ENCODE peak calls at places on chromosomes 16 and 17, in four cellular contexts. Y is tibial nerve; J is CD8-positive, alpha-beta T cell; L is cardiac muscle cell. N is an unnamed sample.

GRCh38 chr17:78185981-78186688 is 717 bp downstream of the TK1 start:
- DNase-seq in Y (no peak), J (no peak), L (no peak), N (peak)

GRCh38 chr16:59991171-59991570 is 1257.1 kb upstream of the GOT2 start:
- DNase-seq in Y (no peak), J (no peak), L (no peak), N (no peak)

GRCh38 chr16:4313563-4314531 is 2.0 kb upstream of the GLIS2 start:
- DNase-seq in Y (no peak), J (no peak), L (peak), N (peak)

GRCh38 chr17:79340286-79340685 is 265.7 kb downstream of the ENGASE start:
- DNase-seq in Y (no peak), J (no peak), L (no peak), N (no peak)

GRCh38 chr17:82272495-82273326 is 789 bp downstream of the CSNK1D start:
- DNase-seq in Y (no peak), J (peak), L (no peak), N (peak)

GRCh38 chr16:53235851-53236250 is 181.1 kb downstream of the CHD9 start:
- DNase-seq in Y (no peak), J (no peak), L (no peak), N (no peak)

GRCh38 chr16:67803894-67804293 is 2.5 kb downstream of the RANBP10 start:
- DNase-seq in Y (no peak), J (no peak), L (no peak), N (no peak)

GRCh38 chr16:68592466-68593337 is 52.4 kb upstream of the CDH3 start:
- DNase-seq in Y (no peak), J (no peak), L (peak), N (peak)

GRCh38 chr16:2149630-2150417 is 1.4 kb downstream of the RAB26 start:
- DNase-seq in Y (no peak), J (no peak), L (no peak), N (no peak)

GRCh38 chr17:75652934-75653549 is 13.9 kb downstream of the RECQL5 start:
- DNase-seq in Y (no peak), J (peak), L (peak), N (no peak)

GRCh38 chr17:50056217-50056960 is 479 bp downstream of the ITGA3 start:
- DNase-seq in Y (no peak), J (peak), L (peak), N (peak)
- H3K27ac ChIP-seq in Y (peak), J (no peak), L (peak), N (peak)

GRCh38 chr16:58515871-58516767 is 802 bp downstream of the SETD6 start:
- DNase-seq in Y (no peak), J (peak), L (peak), N (peak)
- H3K4me3 ChIP-seq in Y (peak), J (peak), L (peak), N (peak)

GRCh38 chr16:29860218-29860617 is 2.8 kb downstream of the CDIPT start:
- DNase-seq in Y (no peak), J (no peak), L (no peak), N (no peak)

GRCh38 chr16:29862383-29862883 is 593 bp downstream of the CDIPT start:
- DNase-seq in Y (no peak), J (no peak), L (peak), N (peak)

GRCh38 chr16:29863669-29863984 is 601 bp upstream of the CDIPT start:
- DNase-seq in Y (no peak), J (no peak), L (no peak), N (no peak)

GRCh38 chr16:29862884-29863668 is at the start of gene CDIPT:
- DNase-seq in Y (peak), J (peak), L (peak), N (peak)

GRCh38 chr16:29864205-29864604 is 1.2 kb upstream of the CDIPT start:
- DNase-seq in Y (no peak), J (no peak), L (no peak), N (no peak)
- H3K27ac ChIP-seq in Y (no peak), J (no peak), L (no peak), N (no peak)

DNA sequence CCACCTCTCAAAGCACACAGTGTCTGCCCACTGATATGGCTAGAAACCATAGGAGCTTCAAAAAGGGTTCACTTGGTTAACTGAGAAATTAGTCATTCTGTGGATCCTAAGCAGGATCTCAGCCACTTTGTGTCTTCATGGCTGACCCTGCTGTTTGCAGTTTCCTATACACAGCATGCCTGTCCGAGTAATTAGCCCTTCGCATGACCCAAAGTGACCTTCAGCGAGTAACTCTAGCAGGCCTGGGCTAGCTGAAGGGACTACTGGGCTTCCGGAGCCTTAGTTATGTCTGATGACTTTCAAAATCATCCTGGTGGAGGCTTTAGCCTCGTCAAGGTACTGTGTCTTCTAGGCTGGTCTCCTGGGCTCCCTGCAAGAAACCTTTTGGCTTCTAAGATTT is 28.9 kb upstream of the FBXW10B start:
- DNase-seq in Y (no peak), J (no peak), L (no peak), N (no peak)
- H3K4me3 ChIP-seq in Y (no peak), J (no peak), L (no peak), N (no peak)

GRCh38 chr17:63451150-63451549 is 5.0 kb upstream of the CYB561 start:
- DNase-seq in Y (no peak), J (no peak), L (no peak), N (no peak)

GRCh38 chr17:63450551-63450950 is 4.4 kb upstream of the CYB561 start:
- DNase-seq in Y (no peak), J (peak), L (no peak), N (no peak)

GRCh38 chr17:63454915-63455314 is 8.8 kb upstream of the CYB561 start:
- DNase-seq in Y (no peak), J (no peak), L (no peak), N (no peak)

GRCh38 chr17:63452979-63453551 is 7.0 kb upstream of the CYB561 start:
- DNase-seq in Y (no peak), J (no peak), L (no peak), N (peak)

DNA sequence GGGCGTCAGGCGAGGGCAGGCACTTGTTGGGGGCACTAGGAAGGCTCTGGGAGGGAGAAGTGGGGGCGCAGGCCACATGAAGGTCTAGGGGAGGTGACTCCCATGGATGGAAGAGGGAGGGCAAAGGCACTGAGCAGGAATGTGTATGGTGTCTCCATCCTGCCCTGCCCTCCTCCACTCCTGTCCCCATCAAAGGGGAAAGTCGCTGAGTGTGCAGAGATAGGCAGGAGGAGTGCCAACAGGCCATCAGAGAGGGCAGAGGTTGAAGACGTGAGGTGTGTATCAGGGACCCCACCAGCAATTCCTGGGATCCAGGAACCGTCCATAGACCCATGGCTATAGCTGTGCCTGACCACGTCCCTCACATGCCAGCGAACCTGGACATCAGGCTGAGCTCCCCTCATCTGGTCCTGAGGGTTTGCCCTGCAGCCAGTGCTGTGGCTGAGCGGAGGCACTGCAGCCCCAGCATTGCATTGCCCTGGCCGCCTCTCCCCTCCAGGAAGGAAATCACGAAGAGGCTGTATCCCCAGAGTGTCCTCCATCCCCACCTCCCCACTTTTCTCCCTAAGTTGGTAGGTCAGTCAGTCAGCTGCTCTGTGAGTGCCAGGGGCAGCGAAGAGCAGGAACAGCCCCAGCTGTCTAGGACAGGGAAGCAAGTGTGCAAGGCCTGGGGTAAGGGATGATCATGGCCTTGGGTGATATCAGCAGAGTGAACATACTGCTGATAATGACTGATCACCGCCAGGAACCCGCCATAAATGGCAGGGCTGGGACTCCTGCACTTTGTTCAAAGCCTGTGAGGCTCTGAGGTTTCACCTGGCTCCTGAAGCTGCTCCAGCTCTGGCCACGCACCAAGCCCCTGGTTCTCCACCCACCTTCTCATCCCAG is 6.2 kb upstream of the CYB561 start:
- DNase-seq in Y (no peak), J (no peak), L (no peak), N (peak)
- H3K27ac ChIP-seq in Y (no peak), J (no peak), L (no peak), N (peak)

DNA sequence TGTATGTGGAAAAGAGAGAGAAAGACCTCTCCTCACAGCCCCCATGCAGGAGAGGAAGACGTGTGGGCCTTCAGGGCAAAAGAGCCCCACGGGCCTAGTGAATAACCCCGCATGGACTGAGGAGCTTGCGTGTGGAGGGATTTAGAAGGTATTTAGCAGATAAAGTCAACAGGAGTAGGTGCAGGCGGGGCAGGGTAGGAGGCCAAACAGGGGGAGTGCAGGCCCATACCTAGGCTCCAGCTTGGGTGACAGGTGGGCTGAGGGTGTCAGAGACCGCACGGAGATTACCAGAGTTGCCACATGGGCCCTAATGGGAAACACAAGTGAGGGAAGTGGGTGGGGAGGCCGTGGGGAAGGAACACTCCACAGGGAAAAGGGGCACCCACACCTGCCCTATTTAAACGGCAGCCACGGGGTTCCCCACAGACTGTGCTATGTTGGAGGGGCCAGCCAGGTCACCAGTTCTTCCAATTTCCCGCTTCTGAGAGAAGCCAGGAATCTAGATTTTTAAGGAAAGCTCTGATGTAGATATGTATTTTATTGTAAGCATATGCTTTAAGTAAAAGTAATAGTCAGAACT is 8.2 kb upstream of the CNGB1 start:
- DNase-seq in Y (no peak), J (no peak), L (no peak), N (no peak)
- H3K4me3 ChIP-seq in Y (no peak), J (no peak), L (no peak), N (no peak)

DNA sequence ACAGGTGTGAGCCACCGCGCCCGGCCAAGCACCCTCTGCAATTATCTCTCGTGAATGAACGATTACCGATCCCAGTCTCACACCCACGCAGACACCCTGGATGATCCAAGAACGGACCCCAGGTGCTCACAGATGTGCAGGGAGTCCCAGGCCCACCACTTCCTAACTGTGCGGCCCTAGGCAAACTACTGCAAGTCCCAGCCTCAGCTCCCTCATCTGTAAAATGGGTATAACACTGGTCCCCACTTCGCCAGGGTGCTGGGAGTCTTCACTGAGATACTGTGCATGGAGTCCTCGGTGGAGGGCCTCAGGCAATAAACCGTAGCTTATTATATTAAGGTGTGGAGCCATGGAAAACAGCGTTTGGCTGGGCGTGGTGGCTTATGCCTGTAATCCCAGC is 21.6 kb upstream of the PITPNA start:
- DNase-seq in Y (no peak), J (peak), L (no peak), N (no peak)
- H3K27ac ChIP-seq in Y (no peak), J (no peak), L (no peak), N (no peak)